ENCODE peak calls at places on chromosomes 6 and 20, in ten cellular contexts. Z, C, P, L, J, R, X, U, N and Q are unnamed samples.

GRCh38 chr6:111581957-111582356 is 23.7 kb downstream of the TRAF3IP2 start:
- DNase-seq in R (no peak), U (no peak), L (no peak), X (no peak), Z (no peak), P (no peak), J (no peak), C (no peak), N (no peak), Q (no peak)

GRCh38 chr20:58330692-58331091 is 21.2 kb downstream of the RAB22A start:
- DNase-seq in J (no peak), N (no peak), X (no peak), Z (no peak), U (peak; percentile 27), P (no peak), L (no peak), R (peak; percentile 50), C (no peak), Q (no peak)

GRCh38 chr20:24131281-24131680 is 142.7 kb upstream of the GGTLC1 start:
- DNase-seq in Z (no peak), U (no peak), P (no peak), N (no peak), J (no peak), X (no peak), R (no peak), C (no peak), L (no peak), Q (no peak)

GRCh38 chr6:165685302-165685701 is 22.3 kb upstream of the PDE10A start:
- DNase-seq in X (no peak), L (no peak), C (no peak), J (no peak), N (no peak), P (no peak), U (no peak), Z (no peak), R (no peak), Q (no peak)

GRCh38 chr6:43299338-43300293 is 1.6 kb downstream of the SLC22A7 start:
- DNase-seq in L (no peak), C (no peak), P (no peak), J (no peak), U (no peak), Z (no peak), R (no peak), N (no peak), X (no peak), Q (no peak)

GRCh38 chr6:21731411-21732031 is 138.0 kb downstream of the SOX4 start:
- DNase-seq in J (no peak), L (no peak), R (peak; percentile 68), Z (no peak), U (no peak), C (no peak), P (no peak), X (no peak), N (no peak), Q (peak; percentile 82)

GRCh38 chr20:38212806-38213606 is 47.5 kb downstream of the KIAA1755 start:
- DNase-seq in X (no peak), J (no peak), Z (no peak), C (no peak), L (no peak), P (peak; percentile 45), U (no peak), N (no peak), R (no peak), Q (no peak)

GRCh38 chr20:47688385-47689381 is 96.6 kb downstream of the SULF2 start:
- DNase-seq in R (peak; percentile 18), P (no peak), Z (no peak), X (no peak), J (no peak), L (no peak), C (no peak), N (no peak), U (no peak), Q (no peak)

GRCh38 chr6:52650946-52651345 is 20.0 kb upstream of the TMEM14A start:
- DNase-seq in R (peak; percentile 64), U (peak; percentile 15), N (no peak), L (no peak), P (no peak), J (no peak), Z (no peak), C (no peak), X (no peak), Q (no peak)

GRCh38 chr6:135531954-135532490 is 34.5 kb upstream of the AHI1 start:
- DNase-seq in L (no peak), N (no peak), J (no peak), R (no peak), U (no peak), C (no peak), Z (no peak), X (no peak), P (no peak), Q (no peak)

GRCh38 chr6:105794870-105795269 is 291.3 kb upstream of the PRDM1 start:
- DNase-seq in P (no peak), Z (no peak), J (no peak), U (no peak), L (no peak), N (no peak), C (no peak), R (no peak), X (no peak), Q (no peak)

GRCh38 chr6:119267506-119267905 is 82.1 kb downstream of the MAN1A1 start:
- DNase-seq in N (no peak), U (no peak), C (no peak), R (no peak), X (no peak), P (no peak), L (no peak), Z (no peak), J (no peak), Q (no peak)

GRCh38 chr6:95991906-95992305 is 23.9 kb upstream of the FUT9 start:
- DNase-seq in N (no peak), P (no peak), J (peak; percentile 20), U (no peak), L (no peak), C (no peak), R (no peak), Z (no peak), X (no peak), Q (no peak)

GRCh38 chr6:30325150-30325872 is 1.4 kb upstream of the TRIM39 start:
- DNase-seq in L (no peak), Z (no peak), N (peak; percentile 76), J (no peak), R (peak; percentile 59), P (no peak), X (no peak), C (peak; percentile 59), U (peak; percentile 28), Q (no peak)

GRCh38 chr6:30319146-30319835 is 7.4 kb upstream of the TRIM39 start:
- DNase-seq in C (no peak), Z (no peak), J (no peak), U (no peak), L (no peak), X (no peak), R (no peak), P (no peak), N (no peak), Q (no peak)

GRCh38 chr6:30323806-30324205 is 2.9 kb upstream of the TRIM39 start:
- DNase-seq in J (no peak), N (no peak), P (no peak), U (no peak), X (no peak), R (no peak), Z (no peak), L (no peak), C (no peak), Q (no peak)

GRCh38 chr6:30322527-30323501 is 3.9 kb upstream of the TRIM39 start:
- DNase-seq in L (peak; percentile 16), R (peak; percentile 46), Z (no peak), U (no peak), J (no peak), N (no peak), P (no peak), C (no peak), X (no peak), Q (no peak)

DNA sequence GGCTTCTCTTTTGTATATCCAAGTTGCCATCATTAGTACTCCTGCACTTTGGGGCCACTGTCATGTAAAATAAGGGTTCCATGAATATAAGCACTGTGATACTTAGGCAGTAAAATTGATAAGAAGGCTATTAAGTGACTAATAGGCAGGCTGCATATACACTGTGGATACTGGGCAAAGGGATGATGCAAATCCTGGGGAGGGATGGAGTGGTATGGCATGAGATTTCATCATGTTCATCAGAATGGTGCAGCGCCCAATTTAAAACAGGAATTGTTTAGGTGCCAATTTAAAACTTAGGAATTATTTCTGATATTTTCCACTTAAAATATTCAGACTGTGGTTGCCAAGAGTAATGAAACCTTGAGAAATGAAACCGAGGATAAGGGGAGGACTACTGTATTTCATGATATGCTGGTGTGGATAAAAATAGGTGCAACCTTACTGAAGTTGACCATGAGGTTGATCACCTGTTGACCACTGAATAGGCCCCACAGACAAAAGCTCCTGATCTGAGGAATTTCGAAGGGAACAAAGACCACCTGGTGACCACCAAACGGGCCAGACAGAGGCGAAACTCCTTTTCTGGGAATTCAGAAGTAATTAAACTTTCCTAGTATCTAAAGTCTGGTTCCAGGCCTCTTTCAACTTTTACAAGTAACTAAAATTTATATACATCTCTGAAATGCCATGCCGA is 4.9 kb upstream of the TRIM39 start:
- DNase-seq in U (no peak), X (no peak), R (peak; percentile 42), P (no peak), L (no peak), C (no peak), N (no peak), J (no peak), Z (no peak), Q (no peak)
- H3K4me3 ChIP-seq in U (no peak overlapping the region), X (no peak overlapping the region), R (no peak overlapping the region), P (no peak overlapping the region), L (no peak overlapping the region), C (no peak overlapping the region), N (no peak overlapping the region), J (no peak overlapping the region), Z (no peak overlapping the region), Q (no peak overlapping the region)

GRCh38 chr6:54846857-54847721 is 518 bp downstream of the FAM83B start:
- DNase-seq in P (no peak), R (peak; percentile 5), L (no peak), Z (no peak), N (no peak), C (no peak), U (no peak), X (no peak), J (peak; percentile 40), Q (no peak)
- H3K4me3 ChIP-seq in P (peak overlapping the region; percentile 60), R (peak overlapping the region; percentile 43), L (peak overlapping the region; percentile 58), Z (no peak overlapping the region), N (no peak overlapping the region), C (peak overlapping the region; percentile 41), U (peak overlapping the region; percentile 51), X (peak overlapping the region; percentile 45), J (peak overlapping the region; percentile 61), Q (peak overlapping the region; percentile 81)

DNA sequence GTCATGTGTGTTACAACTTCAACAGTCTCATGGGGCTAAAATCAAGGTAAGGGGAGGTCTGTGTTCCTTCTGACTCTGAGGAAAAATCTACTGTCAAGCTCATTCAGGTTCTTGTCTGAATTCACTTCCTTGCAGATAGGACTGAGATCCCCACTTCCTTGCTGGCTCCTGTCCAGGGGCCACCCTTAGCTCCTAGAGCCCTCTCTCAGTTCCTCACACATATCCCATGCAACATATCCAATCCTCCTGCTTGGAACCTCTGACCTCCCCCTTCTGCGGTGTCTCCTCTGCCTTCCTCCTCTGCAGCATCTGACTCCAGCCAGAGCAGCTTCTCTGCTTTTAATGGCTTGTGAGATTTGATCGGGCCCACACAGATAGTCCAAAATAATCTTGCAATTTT is 27.1 kb upstream of the MICB start:
- DNase-seq in U (no peak), L (no peak), X (no peak), C (no peak), R (no peak), J (no peak), P (no peak), Z (no peak), N (no peak), Q (no peak)
- H3K4me3 ChIP-seq in U (no peak overlapping the region), L (no peak overlapping the region), X (no peak overlapping the region), C (no peak overlapping the region), R (no peak overlapping the region), J (no peak overlapping the region), P (no peak overlapping the region), Z (no peak overlapping the region), N (no peak overlapping the region), Q (no peak overlapping the region)

GRCh38 chr6:138160329-138161117 is 1.2 kb upstream of the ARFGEF3 start:
- DNase-seq in L (no peak), J (no peak), X (no peak), C (no peak), U (no peak), N (no peak), P (no peak), Z (no peak), R (no peak), Q (no peak)
- H3K4me3 ChIP-seq in L (no peak overlapping the region), J (peak overlapping the region; percentile 89), X (no peak overlapping the region), C (no peak overlapping the region), U (peak overlapping the region; percentile 77), N (no peak overlapping the region), P (peak overlapping the region; percentile 76), Z (no peak overlapping the region), R (no peak overlapping the region), Q (peak overlapping the region; percentile 71)